ENCODE peak calls at places on chromosomes 13 and 19, in seven cellular contexts. S, H, M, Y, C, E and I are unnamed samples.

GRCh38 chr19:5070390-5070789 is 101.5 kb downstream of the KDM4B start:
- DNase-seq in S (no peak), H (no peak), M (no peak), Y (no peak), C (no peak), E (no peak), I (no peak)

GRCh38 chr13:49811527-49811908 is 19.0 kb upstream of the KPNA3 start:
- DNase-seq in S (no peak), H (no peak), M (no peak), Y (no peak), C (no peak), E (no peak), I (no peak)

GRCh38 chr19:9531933-9532332 is 6.5 kb downstream of the ZNF426 start:
- DNase-seq in S (no peak), H (no peak), M (no peak), Y (no peak), C (no peak), E (no peak), I (no peak)

GRCh38 chr13:94318418-94318817 is 161.1 kb downstream of the DCT start:
- DNase-seq in S (no peak), H (no peak), M (no peak), Y (no peak), C (no peak), E (no peak), I (no peak)

GRCh38 chr19:19485161-19485997 is 30.0 kb downstream of the TSSK6 start:
- DNase-seq in S (no peak), H (no peak), M (no peak), Y (no peak), C (no peak), E (no peak), I (no peak)

GRCh38 chr19:51440052-51440451 is 18.2 kb downstream of the SIGLEC8 start:
- DNase-seq in S (no peak), H (no peak), M (no peak), Y (no peak), C (no peak), E (no peak), I (no peak)

GRCh38 chr19:23817519-23817918 is 58.8 kb upstream of the ZNF681 start:
- DNase-seq in S (no peak), H (peak), M (no peak), Y (no peak), C (no peak), E (no peak), I (no peak)

GRCh38 chr19:35845215-35846037 is 6.9 kb downstream of the NPHS1 start:
- DNase-seq in S (no peak), H (peak), M (no peak), Y (no peak), C (no peak), E (no peak), I (no peak)

GRCh38 chr19:11887618-11888531 is at the start of gene ZNF69:
- DNase-seq in S (no peak), H (peak), M (no peak), Y (peak), C (peak), E (no peak), I (peak)